ENCODE peak calls at places on chromosome 2, in eight cellular contexts. B, P, F, A, L, U, X and G are unnamed samples. For H4K20me1, the result is how much of the 10 kb centered on the place peaks cover.

GRCh38 chr2:55837073-55837472 is 86.5 kb downstream of the EFEMP1 start:
- DNase-seq in B (no peak), P (no peak), F (peak), A (peak), L (no peak), U (no peak), X (no peak), G (no peak)

GRCh38 chr2:209451209-209451822 is 27.5 kb downstream of the MAP2 start:
- DNase-seq in B (no peak), P (no peak), F (peak), A (no peak), L (no peak), U (no peak), X (no peak), G (no peak)

GRCh38 chr2:53751728-53752127 is 15.9 kb upstream of the CHAC2 start:
- DNase-seq in B (no peak), P (no peak), F (no peak), A (no peak), L (no peak), U (no peak), X (no peak), G (peak)

GRCh38 chr2:207308519-207309224 is 142.9 kb upstream of the KLF7 start:
- DNase-seq in B (no peak), P (no peak), F (no peak), A (no peak), L (no peak), U (no peak), X (no peak), G (no peak)

GRCh38 chr2:236749346-236749745 is 179.7 kb downstream of the ACKR3 start:
- DNase-seq in B (no peak), P (no peak), F (no peak), A (no peak), L (no peak), U (no peak), X (no peak), G (no peak)

GRCh38 chr2:101802329-101802728 is 104.8 kb downstream of the MAP4K4 start:
- DNase-seq in B (no peak), P (no peak), F (no peak), A (peak), L (no peak), U (no peak), X (no peak), G (no peak)

GRCh38 chr2:27211241-27211942 is 449 bp upstream of the ATRAID start:
- DNase-seq in B (no peak), P (peak), F (peak), A (no peak), L (peak), U (no peak), X (no peak), G (peak)

GRCh38 chr2:33777791-33778190 is 178.7 kb upstream of the FAM98A start:
- DNase-seq in B (no peak), P (no peak), F (no peak), A (no peak), L (no peak), U (no peak), X (no peak), G (no peak)

GRCh38 chr2:169528271-169528701 is 18.8 kb downstream of the KLHL41 start:
- DNase-seq in B (peak), P (peak), F (peak), A (peak), L (peak), U (peak), X (peak), G (peak)

GRCh38 chr2:102761763-102762162 is at the start of gene TMEM182:
- DNase-seq in B (no peak), P (no peak), F (no peak), A (no peak), L (no peak), U (no peak), X (no peak), G (no peak)

GRCh38 chr2:137937778-137938177 is 26.5 kb upstream of the HNMT start:
- DNase-seq in B (no peak), P (no peak), F (no peak), A (no peak), L (no peak), U (no peak), X (no peak), G (no peak)

GRCh38 chr2:231611273-231612198 is 18.9 kb downstream of the TEX44 start:
- DNase-seq in B (peak), P (peak), F (peak), A (peak), L (no peak), U (no peak), X (no peak), G (peak)

GRCh38 chr2:240571314-240571973 is 3.2 kb downstream of the RNPEPL1 start:
- DNase-seq in B (no peak), P (no peak), F (no peak), A (no peak), L (peak), U (no peak), X (no peak), G (no peak)

GRCh38 chr2:159557437-159558034 is 58.8 kb downstream of the BAZ2B start:
- DNase-seq in B (peak), P (no peak), F (peak), A (peak), L (no peak), U (no peak), X (peak), G (peak)

GRCh38 chr2:152609174-152609573 is 108.1 kb downstream of the PRPF40A start:
- DNase-seq in B (no peak), P (no peak), F (no peak), A (no peak), L (no peak), U (no peak), X (no peak), G (no peak)

GRCh38 chr2:189020179-189020578 is 46.0 kb downstream of the COL3A1 start:
- DNase-seq in B (no peak), P (no peak), F (no peak), A (no peak), L (no peak), U (no peak), X (no peak), G (no peak)

GRCh38 chr2:42335514-42336104 is 25.4 kb downstream of the COX7A2L start:
- DNase-seq in B (no peak), P (no peak), F (no peak), A (no peak), L (no peak), U (no peak), X (no peak), G (no peak)

GRCh38 chr2:160063895-160064577 is 1.6 kb upstream of the PLA2R1 start:
- DNase-seq in B (no peak), P (no peak), F (no peak), A (no peak), L (peak), U (no peak), X (no peak), G (no peak)

GRCh38 chr2:42935692-42936631 is 143.6 kb upstream of the HAAO start:
- DNase-seq in B (no peak), P (no peak), F (no peak), A (no peak), L (no peak), U (no peak), X (no peak), G (no peak)

GRCh38 chr2:106076941-106077340 is 117.2 kb downstream of the UXS1 start:
- DNase-seq in B (no peak), P (no peak), F (no peak), A (no peak), L (no peak), U (no peak), X (no peak), G (no peak)

GRCh38 chr2:112765251-112765650 is 842 bp upstream of the CKAP2L start:
- DNase-seq in B (no peak), P (no peak), F (no peak), A (no peak), L (no peak), U (no peak), X (no peak), G (no peak)

GRCh38 chr2:235698028-235698427 is 204.2 kb downstream of the AGAP1 start:
- DNase-seq in B (no peak), P (no peak), F (no peak), A (no peak), L (no peak), U (no peak), X (no peak), G (no peak)

GRCh38 chr2:235698504-235698903 is 204.7 kb downstream of the AGAP1 start:
- DNase-seq in B (no peak), P (no peak), F (no peak), A (no peak), L (no peak), U (no peak), X (no peak), G (no peak)

GRCh38 chr2:235701206-235701605 is 207.4 kb downstream of the AGAP1 start:
- DNase-seq in B (no peak), P (no peak), F (no peak), A (no peak), L (no peak), U (no peak), X (no peak), G (no peak)

GRCh38 chr2:235697041-235697440 is 203.2 kb downstream of the AGAP1 start:
- DNase-seq in B (no peak), P (no peak), F (no peak), A (no peak), L (no peak), U (no peak), X (no peak), G (no peak)

DNA sequence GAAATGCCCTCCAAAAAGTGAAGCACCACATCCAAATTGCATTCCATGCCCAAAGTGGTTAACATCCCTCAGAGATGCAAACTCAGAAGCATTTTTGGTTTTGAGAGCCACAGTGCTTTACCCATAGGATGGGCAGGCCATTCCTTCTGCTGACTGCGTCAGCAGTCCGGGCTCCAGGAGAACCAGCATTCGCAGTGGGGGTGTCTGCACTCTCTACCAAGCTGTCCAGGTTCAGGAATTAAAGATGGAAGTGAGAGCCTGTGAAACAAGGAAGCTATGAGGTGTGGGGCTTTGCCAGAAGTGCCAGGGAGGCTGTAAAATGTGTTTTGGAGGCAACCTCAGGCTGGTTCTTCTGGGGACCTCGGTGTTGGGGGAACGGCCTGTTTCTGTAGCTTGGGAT is 205.7 kb downstream of the AGAP1 start:
- DNase-seq in B (no peak), P (no peak), F (no peak), A (no peak), L (no peak), U (no peak), X (no peak), G (no peak)
- H4K20me1 ChIP-seq in B (under half), P (under half), F (under half), A (under half), L (under half), U (under half), X (under half), G (under half)

GRCh38 chr2:144941743-144942488 is 422.0 kb upstream of the ZEB2 start:
- DNase-seq in B (no peak), P (no peak), F (no peak), A (no peak), L (no peak), U (no peak), X (no peak), G (peak)

GRCh38 chr2:144944506-144945230 is 424.7 kb upstream of the ZEB2 start:
- DNase-seq in B (no peak), P (no peak), F (no peak), A (no peak), L (no peak), U (no peak), X (no peak), G (no peak)

GRCh38 chr2:144942516-144943256 is 422.8 kb upstream of the ZEB2 start:
- DNase-seq in B (no peak), P (no peak), F (no peak), A (no peak), L (no peak), U (no peak), X (no peak), G (peak)

GRCh38 chr2:144943293-144943941 is 423.5 kb upstream of the ZEB2 start:
- DNase-seq in B (no peak), P (no peak), F (no peak), A (no peak), L (no peak), U (no peak), X (no peak), G (no peak)

DNA sequence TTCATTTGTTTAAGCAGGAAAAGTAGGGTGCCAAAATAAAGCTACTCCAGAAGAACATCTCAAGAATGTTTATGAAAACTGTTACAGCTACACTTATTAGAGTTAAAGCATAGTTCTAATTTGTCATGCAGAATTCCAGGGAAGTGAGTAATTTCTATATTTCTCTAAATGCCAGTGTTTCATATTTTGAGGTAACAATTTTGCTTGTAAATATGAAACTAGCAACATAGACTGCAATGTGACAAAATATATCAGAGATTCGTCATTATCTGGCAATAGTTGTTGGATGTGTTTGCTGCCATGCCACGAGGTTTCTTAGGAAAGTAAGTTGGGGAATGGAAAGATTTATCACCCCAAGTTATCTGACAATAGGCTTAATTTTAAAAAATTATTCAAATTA is 424.1 kb upstream of the ZEB2 start:
- DNase-seq in B (no peak), P (no peak), F (no peak), A (no peak), L (no peak), U (no peak), X (no peak), G (peak)
- TF ChIP-seq POLR2AphosphoS5 in B (no peak), P (no peak), F (no peak), A (no peak), L (no peak), U (no peak), X (no peak), G (peak)

DNA sequence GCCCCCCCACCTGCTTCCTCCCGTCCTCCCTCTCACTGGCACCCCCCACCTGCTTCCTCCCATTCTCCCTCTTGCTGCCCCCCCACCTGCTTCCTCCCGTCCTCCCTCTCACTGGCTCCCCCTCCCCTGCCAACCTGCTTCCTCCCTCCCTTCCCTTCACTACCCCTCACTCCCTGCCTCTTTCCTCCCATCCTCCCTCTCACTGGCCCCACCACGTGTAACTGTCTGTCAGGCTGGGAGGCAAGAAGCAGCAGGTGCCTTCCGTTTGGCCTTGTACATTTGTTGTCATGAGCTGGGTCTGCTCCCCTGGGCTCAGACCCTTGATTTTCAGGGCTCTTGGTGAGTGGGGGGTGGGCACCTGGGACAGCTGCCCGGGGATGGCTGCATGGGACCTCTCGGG is 19.1 kb downstream of the RTP5 start:
- DNase-seq in B (no peak), P (no peak), F (no peak), A (no peak), L (no peak), U (no peak), X (no peak), G (no peak)
- H4K20me1 ChIP-seq in B (under half), P (under half), F (under half), A (under half), L (under half), U (under half), X (under half), G (under half)

DNA sequence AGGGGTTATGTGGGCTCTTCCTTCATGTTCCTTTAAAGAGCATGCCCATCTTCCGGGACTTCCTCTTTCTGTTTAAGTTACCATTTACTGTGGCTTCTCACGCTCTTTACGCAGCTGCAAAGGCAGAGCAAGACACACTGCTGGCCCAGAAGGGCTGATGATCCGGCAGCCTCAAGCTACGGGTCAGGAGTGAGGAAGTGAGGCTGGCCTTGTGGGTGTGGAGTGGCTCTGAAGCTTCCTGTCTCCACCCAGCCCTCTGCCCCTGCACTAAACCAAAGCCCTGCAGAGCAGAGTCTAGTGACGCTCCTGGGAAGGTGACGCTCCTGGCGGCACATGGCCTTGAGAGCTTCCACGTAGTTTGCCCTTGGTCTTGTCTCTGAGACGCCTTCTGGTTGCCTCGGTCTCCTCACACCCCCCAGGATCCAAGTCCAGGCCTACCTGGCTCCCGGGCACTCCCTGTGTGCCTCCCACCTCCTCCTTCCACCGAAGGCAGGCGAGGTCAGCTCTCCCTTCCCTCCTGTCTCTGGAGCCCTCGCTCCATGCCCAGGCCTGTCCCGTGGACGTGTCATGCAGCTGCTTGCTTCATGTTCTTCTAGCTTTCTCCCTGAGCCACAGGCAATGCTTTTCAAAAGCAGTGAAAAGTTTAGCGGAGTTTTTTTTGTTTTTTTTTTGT is 50.3 kb downstream of the ARL4C start:
- DNase-seq in B (no peak), P (no peak), F (no peak), A (no peak), L (no peak), U (no peak), X (peak), G (peak)
- TF ChIP-seq POLR2AphosphoS5 in B (no peak), P (no peak), F (no peak), A (no peak), L (no peak), U (no peak), X (no peak), G (peak)

GRCh38 chr2:140869107-140869506 is 1261.7 kb downstream of the LRP1B start:
- DNase-seq in B (no peak), P (no peak), F (no peak), A (no peak), L (no peak), U (no peak), X (no peak), G (no peak)
- H4K20me1 ChIP-seq in B (under half), P (under half), F (under half), A (under half), L (under half), U (under half), X (under half), G (under half)

DNA sequence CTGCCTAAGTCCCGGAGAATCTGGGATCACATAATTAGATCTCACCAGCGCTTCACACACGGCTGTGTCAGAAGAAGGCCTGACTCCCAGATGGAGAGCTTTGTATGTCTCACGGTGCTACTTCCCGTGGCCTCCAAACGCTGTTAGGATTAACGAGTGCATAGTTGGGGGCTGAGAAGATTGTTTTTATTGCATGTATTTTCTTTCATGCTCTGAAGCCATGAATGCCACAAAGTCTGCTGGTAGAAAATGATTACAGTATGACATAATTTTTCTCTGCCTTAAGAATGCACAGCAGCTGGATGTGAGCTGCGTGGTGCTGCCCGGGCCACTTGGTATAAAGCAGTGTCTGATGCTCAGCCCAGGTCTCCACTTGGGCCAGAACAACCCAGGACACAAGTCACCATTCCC is 166.5 kb downstream of the SEPTIN10 start:
- DNase-seq in B (no peak), P (no peak), F (no peak), A (no peak), L (peak), U (no peak), X (no peak), G (peak)
- TF ChIP-seq POLR2AphosphoS5 in B (no peak), P (no peak), F (no peak), A (no peak), L (no peak), U (no peak), X (no peak), G (no peak)